ENCODE peak calls at places on chromosomes 13 and 19, in ten cellular contexts. One of them, this sample, is unnamed.

GRCh38 chr13:50701469-50701868 is 142.0 kb downstream of the DLEU7 start:
- DNase-seq in HL-60: no peak
- DNase-seq in foreskin fibroblast: no peak
- DNase-seq in psoas muscle: no peak
- DNase-seq in stimulated activated CD4-positive, alpha-beta T cell treated with anti-CD3 and anti-CD28 coated beads, TNF-alpha, amount 100 ng/mL, for 4 hours: no peak
- DNase-seq in T-helper 2 cell: no peak
- DNase-seq in progenitor cell of endocrine pancreas: no peak
- DNase-seq in EL: no peak
- DNase-seq in T-helper 1 cell: no peak
- DNase-seq in renal cortical epithelial cell: no peak
- DNase-seq in this sample: no peak

GRCh38 chr19:30105316-30105715 is 163.3 kb downstream of the URI1 start:
- DNase-seq in renal cortical epithelial cell: no peak
- DNase-seq in T-helper 2 cell: no peak
- DNase-seq in psoas muscle: no peak
- DNase-seq in foreskin fibroblast: no peak
- DNase-seq in EL: no peak
- DNase-seq in progenitor cell of endocrine pancreas: no peak
- DNase-seq in T-helper 1 cell: no peak
- DNase-seq in HL-60: no peak
- DNase-seq in stimulated activated CD4-positive, alpha-beta T cell treated with anti-CD3 and anti-CD28 coated beads, TNF-alpha, amount 100 ng/mL, for 4 hours: no peak
- DNase-seq in this sample: no peak

GRCh38 chr13:42996584-42996983 is 4.5 kb upstream of the EPSTI1 start:
- DNase-seq in psoas muscle: no peak
- DNase-seq in stimulated activated CD4-positive, alpha-beta T cell treated with anti-CD3 and anti-CD28 coated beads, TNF-alpha, amount 100 ng/mL, for 4 hours: no peak
- DNase-seq in T-helper 2 cell: no peak
- DNase-seq in foreskin fibroblast: peak; percentile 86
- DNase-seq in progenitor cell of endocrine pancreas: no peak
- DNase-seq in renal cortical epithelial cell: peak; percentile 77
- DNase-seq in T-helper 1 cell: no peak
- DNase-seq in EL: peak; percentile 91
- DNase-seq in HL-60: no peak
- DNase-seq in this sample: no peak

GRCh38 chr13:32472194-32472621 is 44.3 kb upstream of the N4BP2L1 start:
- DNase-seq in progenitor cell of endocrine pancreas: no peak
- DNase-seq in stimulated activated CD4-positive, alpha-beta T cell treated with anti-CD3 and anti-CD28 coated beads, TNF-alpha, amount 100 ng/mL, for 4 hours: no peak
- DNase-seq in EL: no peak
- DNase-seq in renal cortical epithelial cell: no peak
- DNase-seq in psoas muscle: no peak
- DNase-seq in foreskin fibroblast: no peak
- DNase-seq in T-helper 1 cell: no peak
- DNase-seq in T-helper 2 cell: no peak
- DNase-seq in HL-60: no peak
- DNase-seq in this sample: no peak

GRCh38 chr13:62626771-62627170 is 1211.1 kb upstream of the PCDH20 start:
- DNase-seq in stimulated activated CD4-positive, alpha-beta T cell treated with anti-CD3 and anti-CD28 coated beads, TNF-alpha, amount 100 ng/mL, for 4 hours: no peak
- DNase-seq in renal cortical epithelial cell: no peak
- DNase-seq in psoas muscle: no peak
- DNase-seq in progenitor cell of endocrine pancreas: no peak
- DNase-seq in EL: no peak
- DNase-seq in T-helper 1 cell: no peak
- DNase-seq in HL-60: no peak
- DNase-seq in foreskin fibroblast: no peak
- DNase-seq in T-helper 2 cell: no peak
- DNase-seq in this sample: no peak

GRCh38 chr19:50667177-50667758 is 18.0 kb downstream of the C19orf81 start:
- DNase-seq in progenitor cell of endocrine pancreas: no peak
- DNase-seq in psoas muscle: no peak
- DNase-seq in T-helper 1 cell: no peak
- DNase-seq in foreskin fibroblast: no peak
- DNase-seq in EL: no peak
- DNase-seq in stimulated activated CD4-positive, alpha-beta T cell treated with anti-CD3 and anti-CD28 coated beads, TNF-alpha, amount 100 ng/mL, for 4 hours: no peak
- DNase-seq in renal cortical epithelial cell: no peak
- DNase-seq in HL-60: no peak
- DNase-seq in T-helper 2 cell: no peak
- DNase-seq in this sample: no peak

GRCh38 chr13:49388256-49388655 is 55.6 kb downstream of the CAB39L start:
- DNase-seq in progenitor cell of endocrine pancreas: no peak
- DNase-seq in T-helper 1 cell: no peak
- DNase-seq in stimulated activated CD4-positive, alpha-beta T cell treated with anti-CD3 and anti-CD28 coated beads, TNF-alpha, amount 100 ng/mL, for 4 hours: no peak
- DNase-seq in psoas muscle: no peak
- DNase-seq in EL: peak; percentile 23
- DNase-seq in T-helper 2 cell: no peak
- DNase-seq in HL-60: no peak
- DNase-seq in foreskin fibroblast: no peak
- DNase-seq in renal cortical epithelial cell: peak; percentile 9
- DNase-seq in this sample: no peak

GRCh38 chr13:113758651-113759524 is at the start of gene TMEM255B:
- DNase-seq in progenitor cell of endocrine pancreas: peak; percentile 63
- DNase-seq in psoas muscle: peak; percentile 90
- DNase-seq in stimulated activated CD4-positive, alpha-beta T cell treated with anti-CD3 and anti-CD28 coated beads, TNF-alpha, amount 100 ng/mL, for 4 hours: peak; percentile 69
- DNase-seq in foreskin fibroblast: peak; percentile 91
- DNase-seq in T-helper 1 cell: peak; percentile 38
- DNase-seq in EL: peak; percentile 72
- DNase-seq in HL-60: peak; percentile 95
- DNase-seq in renal cortical epithelial cell: no peak
- DNase-seq in T-helper 2 cell: peak; percentile 38
- DNase-seq in this sample: peak; percentile 49

GRCh38 chr13:28147489-28147888 is 9.1 kb downstream of the PAN3 start:
- DNase-seq in T-helper 1 cell: no peak
- DNase-seq in psoas muscle: no peak
- DNase-seq in HL-60: no peak
- DNase-seq in EL: no peak
- DNase-seq in renal cortical epithelial cell: peak; percentile 18
- DNase-seq in T-helper 2 cell: no peak
- DNase-seq in stimulated activated CD4-positive, alpha-beta T cell treated with anti-CD3 and anti-CD28 coated beads, TNF-alpha, amount 100 ng/mL, for 4 hours: no peak
- DNase-seq in foreskin fibroblast: peak; percentile 26
- DNase-seq in progenitor cell of endocrine pancreas: no peak
- DNase-seq in this sample: no peak

GRCh38 chr13:31945202-31945978 is 86.2 kb upstream of the FRY start:
- DNase-seq in renal cortical epithelial cell: peak; percentile 97
- DNase-seq in HL-60: peak; percentile 74
- DNase-seq in psoas muscle: peak; percentile 84
- DNase-seq in T-helper 1 cell: no peak
- DNase-seq in T-helper 2 cell: no peak
- DNase-seq in stimulated activated CD4-positive, alpha-beta T cell treated with anti-CD3 and anti-CD28 coated beads, TNF-alpha, amount 100 ng/mL, for 4 hours: no peak
- DNase-seq in progenitor cell of endocrine pancreas: no peak
- DNase-seq in EL: peak; percentile 86
- DNase-seq in foreskin fibroblast: peak; percentile 92
- DNase-seq in this sample: no peak

GRCh38 chr13:39538826-39539555 is 64.0 kb downstream of the LHFPL6 start:
- DNase-seq in renal cortical epithelial cell: no peak
- DNase-seq in T-helper 1 cell: no peak
- DNase-seq in HL-60: no peak
- DNase-seq in EL: peak; percentile 78
- DNase-seq in stimulated activated CD4-positive, alpha-beta T cell treated with anti-CD3 and anti-CD28 coated beads, TNF-alpha, amount 100 ng/mL, for 4 hours: no peak
- DNase-seq in progenitor cell of endocrine pancreas: no peak
- DNase-seq in foreskin fibroblast: peak; percentile 81
- DNase-seq in T-helper 2 cell: no peak
- DNase-seq in psoas muscle: no peak
- DNase-seq in this sample: no peak

GRCh38 chr19:53978975-53979801 is 12.2 kb upstream of the CACNG6 start:
- DNase-seq in T-helper 2 cell: no peak
- DNase-seq in progenitor cell of endocrine pancreas: no peak
- DNase-seq in HL-60: no peak
- DNase-seq in renal cortical epithelial cell: no peak
- DNase-seq in T-helper 1 cell: no peak
- DNase-seq in foreskin fibroblast: no peak
- DNase-seq in EL: no peak
- DNase-seq in stimulated activated CD4-positive, alpha-beta T cell treated with anti-CD3 and anti-CD28 coated beads, TNF-alpha, amount 100 ng/mL, for 4 hours: no peak
- DNase-seq in psoas muscle: no peak
- DNase-seq in this sample: no peak

GRCh38 chr19:50602496-50602895 is 34.3 kb upstream of the LRRC4B start:
- DNase-seq in HL-60: no peak
- DNase-seq in stimulated activated CD4-positive, alpha-beta T cell treated with anti-CD3 and anti-CD28 coated beads, TNF-alpha, amount 100 ng/mL, for 4 hours: no peak
- DNase-seq in psoas muscle: no peak
- DNase-seq in foreskin fibroblast: no peak
- DNase-seq in renal cortical epithelial cell: no peak
- DNase-seq in T-helper 1 cell: no peak
- DNase-seq in EL: no peak
- DNase-seq in progenitor cell of endocrine pancreas: no peak
- DNase-seq in T-helper 2 cell: no peak
- DNase-seq in this sample: no peak

GRCh38 chr19:48216933-48217332 is 38.8 kb downstream of the CARD8 start:
- DNase-seq in psoas muscle: no peak
- DNase-seq in foreskin fibroblast: no peak
- DNase-seq in T-helper 1 cell: no peak
- DNase-seq in renal cortical epithelial cell: no peak
- DNase-seq in EL: no peak
- DNase-seq in T-helper 2 cell: no peak
- DNase-seq in progenitor cell of endocrine pancreas: no peak
- DNase-seq in stimulated activated CD4-positive, alpha-beta T cell treated with anti-CD3 and anti-CD28 coated beads, TNF-alpha, amount 100 ng/mL, for 4 hours: no peak
- DNase-seq in HL-60: no peak
- DNase-seq in this sample: no peak

GRCh38 chr19:4374451-4375163 is 25.7 kb downstream of the SH3GL1 start:
- DNase-seq in T-helper 1 cell: no peak
- DNase-seq in EL: peak; percentile 96
- DNase-seq in renal cortical epithelial cell: peak; percentile 69
- DNase-seq in progenitor cell of endocrine pancreas: no peak
- DNase-seq in foreskin fibroblast: peak; percentile 99
- DNase-seq in HL-60: peak; percentile 60
- DNase-seq in psoas muscle: peak; percentile 95
- DNase-seq in stimulated activated CD4-positive, alpha-beta T cell treated with anti-CD3 and anti-CD28 coated beads, TNF-alpha, amount 100 ng/mL, for 4 hours: no peak
- DNase-seq in T-helper 2 cell: no peak
- DNase-seq in this sample: no peak

GRCh38 chr13:97235549-97236206 is 13.5 kb downstream of the MBNL2 start:
- DNase-seq in T-helper 1 cell: no peak
- DNase-seq in stimulated activated CD4-positive, alpha-beta T cell treated with anti-CD3 and anti-CD28 coated beads, TNF-alpha, amount 100 ng/mL, for 4 hours: no peak
- DNase-seq in progenitor cell of endocrine pancreas: no peak
- DNase-seq in renal cortical epithelial cell: no peak
- DNase-seq in EL: no peak
- DNase-seq in HL-60: no peak
- DNase-seq in foreskin fibroblast: peak; percentile 19
- DNase-seq in psoas muscle: no peak
- DNase-seq in T-helper 2 cell: no peak
- DNase-seq in this sample: no peak

GRCh38 chr13:44470623-44471562 is 97.3 kb downstream of the SERP2 start:
- DNase-seq in renal cortical epithelial cell: peak; percentile 72
- DNase-seq in T-helper 2 cell: no peak
- DNase-seq in psoas muscle: no peak
- DNase-seq in HL-60: no peak
- DNase-seq in T-helper 1 cell: no peak
- DNase-seq in stimulated activated CD4-positive, alpha-beta T cell treated with anti-CD3 and anti-CD28 coated beads, TNF-alpha, amount 100 ng/mL, for 4 hours: no peak
- DNase-seq in foreskin fibroblast: peak; percentile 30
- DNase-seq in progenitor cell of endocrine pancreas: no peak
- DNase-seq in EL: peak; percentile 34
- DNase-seq in this sample: no peak

GRCh38 chr19:5285311-5285710 is 55.3 kb downstream of the PTPRS start:
- DNase-seq in stimulated activated CD4-positive, alpha-beta T cell treated with anti-CD3 and anti-CD28 coated beads, TNF-alpha, amount 100 ng/mL, for 4 hours: no peak
- DNase-seq in HL-60: no peak
- DNase-seq in progenitor cell of endocrine pancreas: no peak
- DNase-seq in T-helper 2 cell: no peak
- DNase-seq in renal cortical epithelial cell: no peak
- DNase-seq in EL: no peak
- DNase-seq in T-helper 1 cell: no peak
- DNase-seq in foreskin fibroblast: no peak
- DNase-seq in psoas muscle: no peak
- DNase-seq in this sample: no peak

GRCh38 chr19:29302002-29302928 is 89.3 kb upstream of the UQCRFS1 start:
- DNase-seq in foreskin fibroblast: no peak
- DNase-seq in T-helper 2 cell: no peak
- DNase-seq in psoas muscle: no peak
- DNase-seq in EL: no peak
- DNase-seq in HL-60: no peak
- DNase-seq in T-helper 1 cell: no peak
- DNase-seq in renal cortical epithelial cell: no peak
- DNase-seq in progenitor cell of endocrine pancreas: no peak
- DNase-seq in stimulated activated CD4-positive, alpha-beta T cell treated with anti-CD3 and anti-CD28 coated beads, TNF-alpha, amount 100 ng/mL, for 4 hours: no peak
- DNase-seq in this sample: peak; percentile 61

GRCh38 chr19:51706296-51706695 is 13.2 kb downstream of the SPACA6 start:
- DNase-seq in T-helper 2 cell: no peak
- DNase-seq in HL-60: no peak
- DNase-seq in stimulated activated CD4-positive, alpha-beta T cell treated with anti-CD3 and anti-CD28 coated beads, TNF-alpha, amount 100 ng/mL, for 4 hours: no peak
- DNase-seq in progenitor cell of endocrine pancreas: no peak
- DNase-seq in EL: no peak
- DNase-seq in renal cortical epithelial cell: no peak
- DNase-seq in foreskin fibroblast: no peak
- DNase-seq in psoas muscle: no peak
- DNase-seq in T-helper 1 cell: no peak
- DNase-seq in this sample: no peak